ENCODE peak calls at places on chromosome 11, in five cellular contexts. W is stimulated activated CD8-positive, alpha-beta memory T cell treated with anti-CD3 and anti-CD28 coated beads, Interleukin-15, amount 100 ng/mL, for 48 hours; U is K562; J is EL; X is HEK293T. L is an unnamed sample.
A peak's percentile ranks its signal among the peaks of the same experiment; 100 is the strongest.

GRCh38 chr11:69572861-69573260 is 68.1 kb upstream of the CCND1 start:
- DNase-seq in J (no peak), W (no peak), X (no peak), U (no peak), L (no peak)

GRCh38 chr11:45665206-45665932 is at the start of gene CHST1:
- DNase-seq in X (peak; percentile 55), U (peak; percentile 82), J (peak; percentile 45), W (no peak), L (peak; percentile 25)

GRCh38 chr11:12137938-12138731 is 27.7 kb downstream of the MICAL2 start:
- DNase-seq in U (no peak), J (peak; percentile 93), W (no peak), X (no peak), L (peak; percentile 91)

GRCh38 chr11:34890089-34890488 is 26.1 kb downstream of the APIP start:
- DNase-seq in X (no peak), U (no peak), W (no peak), J (no peak), L (peak; percentile 46)

GRCh38 chr11:35588627-35589026 is 29.6 kb upstream of the FJX1 start:
- DNase-seq in X (no peak), W (no peak), U (no peak), J (peak; percentile 80), L (peak; percentile 74)

GRCh38 chr11:111718436-111719325 is 47.5 kb downstream of the PPP2R1B start:
- DNase-seq in X (no peak), J (peak; percentile 69), U (no peak), W (no peak), L (peak; percentile 73)

GRCh38 chr11:101390539-101390938 is 193.3 kb downstream of the TRPC6 start:
- DNase-seq in J (peak; percentile 10), X (no peak), W (no peak), U (no peak), L (peak; percentile 36)

GRCh38 chr11:72686639-72687215 is 12.5 kb upstream of the PDE2A start:
- DNase-seq in U (no peak), W (no peak), X (no peak), J (no peak), L (no peak)

GRCh38 chr11:8099291-8099899 is 18.4 kb downstream of the TUB start:
- DNase-seq in J (peak; percentile 80), X (peak; percentile 60), U (peak; percentile 56), W (no peak), L (peak; percentile 75)

GRCh38 chr11:18761741-18762140 is 29.9 kb downstream of the PTPN5 start:
- DNase-seq in X (no peak), U (no peak), W (no peak), J (no peak), L (no peak)

GRCh38 chr11:108967571-108967970 is 302.7 kb downstream of the DDX10 start:
- DNase-seq in W (no peak), J (no peak), U (no peak), X (no peak), L (no peak)

GRCh38 chr11:14746857-14747256 is 103.3 kb downstream of the PDE3B start:
- DNase-seq in X (no peak), W (no peak), U (no peak), J (no peak), L (no peak)

GRCh38 chr11:100948936-100949335 is 180.7 kb downstream of the PGR start:
- DNase-seq in J (no peak), U (no peak), X (no peak), W (no peak), L (no peak)

GRCh38 chr11:28598531-28598930 is 490.3 kb downstream of the METTL15 start:
- DNase-seq in W (no peak), U (no peak), X (no peak), J (no peak), L (no peak)

GRCh38 chr11:33893711-33894401 is 2.0 kb upstream of the LMO2 start:
- DNase-seq in U (no peak), W (peak; percentile 75), J (no peak), X (no peak), L (no peak)

GRCh38 chr11:34938621-34939020 is 22.2 kb downstream of the PDHX start:
- DNase-seq in J (no peak), X (no peak), U (no peak), W (no peak), L (no peak)

GRCh38 chr11:73243093-73243485 is 25.0 kb downstream of the P2RY2 start:
- DNase-seq in J (no peak), U (no peak), W (no peak), X (no peak), L (no peak)

GRCh38 chr11:95790123-95790932 is at the start of gene CEP57:
- DNase-seq in U (peak; percentile 87), W (peak; percentile 90), X (peak; percentile 90), J (peak; percentile 99), L (peak; percentile 99)

GRCh38 chr11:61266602-61267001 is 25.6 kb downstream of the PGA5 start:
- DNase-seq in J (peak; percentile 21), U (peak; percentile 70), W (no peak), X (no peak), L (peak; percentile 19)

GRCh38 chr11:72598901-72599300 is 75.3 kb downstream of the PDE2A start:
- DNase-seq in J (peak; percentile 38), X (peak; percentile 24), W (no peak), U (peak; percentile 70), L (peak; percentile 69)

GRCh38 chr11:61157743-61158142 is 3.5 kb downstream of the VPS37C start:
- DNase-seq in U (no peak), W (no peak), J (no peak), X (no peak), L (no peak)

GRCh38 chr11:102824541-102824940 is 18.9 kb downstream of the MMP3 start:
- DNase-seq in X (no peak), W (no peak), J (no peak), U (no peak), L (no peak)

GRCh38 chr11:12288934-12289666 is 88.3 kb upstream of the PARVA start:
- DNase-seq in W (no peak), J (no peak), U (no peak), X (no peak), L (no peak)

GRCh38 chr11:20489948-20490347 is 102.4 kb downstream of the PRMT3 start:
- DNase-seq in W (no peak), U (no peak), J (no peak), X (no peak), L (no peak)

GRCh38 chr11:91947215-91947614 is 277.4 kb upstream of the FAT3 start:
- DNase-seq in U (no peak), W (no peak), X (no peak), J (peak; percentile 66), L (no peak)

GRCh38 chr11:102733232-102733875 is 8.6 kb upstream of the MMP8 start:
- DNase-seq in W (peak; percentile 16), U (peak; percentile 73), X (peak; percentile 78), J (peak; percentile 67), L (peak; percentile 73)

GRCh38 chr11:60859616-60860250 is 4.0 kb upstream of the PTGDR2 start:
- DNase-seq in U (no peak), J (no peak), X (no peak), W (no peak), L (no peak)

GRCh38 chr11:57639321-57640067 is 10.2 kb downstream of the YPEL4 start:
- DNase-seq in J (peak; percentile 63), X (no peak), W (no peak), U (no peak), L (peak; percentile 41)

GRCh38 chr11:124920870-124921609 is 2.0 kb downstream of the HEPN1 start:
- DNase-seq in J (peak; percentile 74), U (no peak), W (peak; percentile 64), X (peak; percentile 31), L (peak; percentile 41)

GRCh38 chr11:914204-914603 is 3.6 kb upstream of the CHID1 start:
- DNase-seq in X (no peak), J (no peak), W (no peak), U (no peak), L (no peak)

GRCh38 chr11:128734439-128735224 is 40.8 kb downstream of the FLI1 start:
- DNase-seq in X (no peak), U (no peak), W (no peak), J (no peak), L (no peak)

GRCh38 chr11:18280438-18281046 is 14.5 kb downstream of the SAA1 start:
- DNase-seq in U (no peak), J (no peak), X (no peak), W (no peak), L (no peak)

GRCh38 chr11:115208808-115209259 is 295.4 kb downstream of the CADM1 start:
- DNase-seq in U (no peak), W (no peak), X (no peak), J (no peak), L (no peak)

GRCh38 chr11:65442952-65443351 is 20.4 kb downstream of the NEAT1 start:
- DNase-seq in X (no peak), U (no peak), J (peak; percentile 11), W (no peak), L (peak; percentile 7)

GRCh38 chr11:8253566-8253965 is 10.1 kb downstream of the LMO1 start:
- DNase-seq in W (no peak), X (no peak), J (no peak), U (no peak), L (no peak)

GRCh38 chr11:112756166-112756565 is 205.1 kb upstream of the NCAM1 start:
- DNase-seq in X (no peak), U (no peak), J (no peak), W (no peak), L (no peak)

GRCh38 chr11:102302241-102302640 is 15.0 kb upstream of the BIRC3 start:
- DNase-seq in J (no peak), U (no peak), W (no peak), X (no peak), L (no peak)